ENCODE peak calls at places on chromosomes 3 and 15, in ten cellular contexts. K is Panc1, Z is transverse colon, W is vagina, J is upper lobe of left lung, M is breast epithelium, Q is sigmoid colon, R is endothelial cell of umbilical vein, T is HCT116, E is H1. Y is an unnamed sample. For H3K4me1, the result is how much of the 10 kb centered on the place peaks cover.

GRCh38 chr3:177089120-177089519 is 108.2 kb downstream of the TBL1XR1 start:
- DNase-seq in K (no peak), Z (no peak), W (no peak), J (no peak), M (no peak), Q (no peak), R (no peak), T (no peak), E (no peak), Y (no peak)

GRCh38 chr3:81602781-81603180 is 158.7 kb downstream of the GBE1 start:
- DNase-seq in K (no peak), Z (no peak), W (no peak), J (no peak), M (no peak), Q (no peak), R (no peak), T (no peak), E (no peak), Y (no peak)

GRCh38 chr3:151345854-151346253 is 16.5 kb upstream of the P2RY13 start:
- DNase-seq in K (no peak), Z (peak), W (no peak), J (no peak), M (peak), Q (no peak), R (no peak), T (no peak), E (no peak), Y (peak)

GRCh38 chr3:139319428-139320402 is 24.1 kb upstream of the MRPS22 start:
- DNase-seq in K (no peak), Z (no peak), W (no peak), J (no peak), M (no peak), Q (no peak), R (peak), T (no peak), E (peak), Y (no peak)

GRCh38 chr3:119331661-119332060 is 37.5 kb downstream of the ARHGAP31 start:
- DNase-seq in K (no peak), Z (no peak), W (no peak), J (no peak), M (no peak), Q (no peak), R (no peak), T (no peak), E (no peak), Y (no peak)

GRCh38 chr15:99438691-99439523 is 126.9 kb upstream of the MEF2A start:
- DNase-seq in K (no peak), Z (peak), W (peak), J (no peak), M (peak), Q (peak), R (peak), T (no peak), E (peak), Y (peak)

GRCh38 chr15:74937226-74937601 is 659 bp downstream of the COX5A start:
- DNase-seq in K (no peak), Z (no peak), W (no peak), J (no peak), M (no peak), Q (no peak), R (peak), T (no peak), E (no peak), Y (no peak)

GRCh38 chr3:65632409-65632808 is 406.3 kb downstream of the MAGI1 start:
- DNase-seq in K (no peak), Z (no peak), W (no peak), J (no peak), M (no peak), Q (no peak), R (no peak), T (no peak), E (no peak), Y (no peak)

GRCh38 chr15:56781666-56782065 is 48.4 kb upstream of the ZNF280D start:
- DNase-seq in K (no peak), Z (no peak), W (no peak), J (no peak), M (no peak), Q (no peak), R (no peak), T (no peak), E (no peak), Y (no peak)

GRCh38 chr15:55401786-55402246 is 6.3 kb downstream of the CCPG1 start:
- DNase-seq in K (no peak), Z (no peak), W (no peak), J (no peak), M (no peak), Q (no peak), R (no peak), T (no peak), E (no peak), Y (no peak)

GRCh38 chr3:56724580-56725142 is 41.6 kb upstream of the TASOR start:
- DNase-seq in K (no peak), Z (no peak), W (no peak), J (no peak), M (no peak), Q (no peak), R (no peak), T (no peak), E (no peak), Y (no peak)

GRCh38 chr15:77795446-77795845 is 162.7 kb upstream of the LINGO1 start:
- DNase-seq in K (no peak), Z (no peak), W (no peak), J (no peak), M (no peak), Q (no peak), R (no peak), T (no peak), E (no peak), Y (no peak)

GRCh38 chr3:147962408-147963164 is 553.4 kb downstream of the ZIC1 start:
- DNase-seq in K (no peak), Z (no peak), W (no peak), J (no peak), M (no peak), Q (no peak), R (no peak), T (no peak), E (no peak), Y (no peak)

GRCh38 chr15:57527382-57528091 is 64.2 kb upstream of the MYZAP start:
- DNase-seq in K (peak), Z (no peak), W (no peak), J (no peak), M (no peak), Q (peak), R (peak), T (peak), E (peak), Y (peak)

GRCh38 chr3:98900265-98901031 is 1.0 kb downstream of the DCBLD2 start:
- DNase-seq in K (no peak), Z (no peak), W (no peak), J (no peak), M (no peak), Q (no peak), R (peak), T (no peak), E (no peak), Y (no peak)

GRCh38 chr3:188595890-188596376 is 442.0 kb downstream of the LPP start:
- DNase-seq in K (no peak), Z (no peak), W (no peak), J (no peak), M (no peak), Q (no peak), R (no peak), T (no peak), E (no peak), Y (no peak)

GRCh38 chr3:40120816-40121215 is 188.7 kb upstream of the EIF1B start:
- DNase-seq in K (no peak), Z (no peak), W (no peak), J (no peak), M (no peak), Q (no peak), R (no peak), T (no peak), E (no peak), Y (no peak)

GRCh38 chr3:114409291-114409690 is 115.5 kb downstream of the TIGIT start:
- DNase-seq in K (no peak), Z (no peak), W (no peak), J (no peak), M (no peak), Q (no peak), R (no peak), T (no peak), E (no peak), Y (no peak)

GRCh38 chr15:48855501-48856440 is 22.2 kb upstream of the EID1 start:
- DNase-seq in K (no peak), Z (peak), W (no peak), J (no peak), M (no peak), Q (no peak), R (peak), T (peak), E (no peak), Y (no peak)

GRCh38 chr15:75672646-75673425 is 25.1 kb downstream of the SNX33 start:
- DNase-seq in K (no peak), Z (no peak), W (no peak), J (no peak), M (no peak), Q (peak), R (peak), T (no peak), E (no peak), Y (no peak)

GRCh38 chr3:72657666-72658065 is 190.6 kb downstream of the SHQ1 start:
- DNase-seq in K (no peak), Z (no peak), W (no peak), J (peak), M (no peak), Q (no peak), R (no peak), T (no peak), E (no peak), Y (no peak)

GRCh38 chr3:123503200-123503599 is 54.3 kb upstream of the ADCY5 start:
- DNase-seq in K (no peak), Z (no peak), W (no peak), J (no peak), M (no peak), Q (no peak), R (no peak), T (no peak), E (no peak), Y (no peak)

GRCh38 chr3:11244131-11244677 is 28.0 kb upstream of the ATG7 start:
- DNase-seq in K (no peak), Z (no peak), W (no peak), J (no peak), M (no peak), Q (no peak), R (peak), T (no peak), E (no peak), Y (no peak)

GRCh38 chr3:39812537-39812936 is 3.1 kb downstream of the MYRIP start:
- DNase-seq in K (no peak), Z (peak), W (no peak), J (no peak), M (no peak), Q (no peak), R (peak), T (no peak), E (no peak), Y (no peak)

GRCh38 chr3:162295323-162295983 is 798.8 kb downstream of the OTOL1 start:
- DNase-seq in K (peak), Z (no peak), W (no peak), J (no peak), M (no peak), Q (no peak), R (no peak), T (peak), E (no peak), Y (no peak)

GRCh38 chr3:14311722-14312121 is 90.7 kb upstream of the SLC6A6 start:
- DNase-seq in K (no peak), Z (no peak), W (no peak), J (no peak), M (no peak), Q (no peak), R (no peak), T (no peak), E (no peak), Y (no peak)

GRCh38 chr3:105857963-105858362 is 10.8 kb downstream of the CBLB start:
- DNase-seq in K (no peak), Z (no peak), W (no peak), J (no peak), M (no peak), Q (no peak), R (no peak), T (no peak), E (no peak), Y (no peak)
- H3K4me1 ChIP-seq in K (under half), Z (under half), W (half or more), J (under half), M (under half), Q (under half), R (under half), T (under half), E (under half), Y (under half)

GRCh38 chr15:70092462-70092850 is 5.3 kb downstream of the TLE3 start:
- DNase-seq in K (no peak), Z (no peak), W (no peak), J (no peak), M (no peak), Q (no peak), R (no peak), T (no peak), E (no peak), Y (no peak)
- H3K4me3 ChIP-seq in K (peak), Z (no peak), W (peak), J (no peak), M (no peak), Q (no peak), R (no peak), T (no peak), E (no peak), Y (peak)

GRCh38 chr3:29374255-29374654 is 93.4 kb downstream of the RBMS3 start:
- DNase-seq in K (no peak), Z (no peak), W (no peak), J (no peak), M (no peak), Q (no peak), R (no peak), T (no peak), E (no peak), Y (no peak)

GRCh38 chr3:29370451-29371420 is 89.9 kb downstream of the RBMS3 start:
- DNase-seq in K (no peak), Z (no peak), W (no peak), J (no peak), M (no peak), Q (no peak), R (no peak), T (no peak), E (no peak), Y (no peak)

GRCh38 chr3:29379097-29379496 is 98.2 kb downstream of the RBMS3 start:
- DNase-seq in K (no peak), Z (no peak), W (no peak), J (no peak), M (no peak), Q (no peak), R (no peak), T (no peak), E (no peak), Y (no peak)

GRCh38 chr3:29370021-29370420 is 89.2 kb downstream of the RBMS3 start:
- DNase-seq in K (no peak), Z (no peak), W (no peak), J (no peak), M (no peak), Q (no peak), R (no peak), T (no peak), E (no peak), Y (no peak)

GRCh38 chr3:29373016-29373690 is 92.3 kb downstream of the RBMS3 start:
- DNase-seq in K (no peak), Z (no peak), W (no peak), J (no peak), M (no peak), Q (no peak), R (peak), T (no peak), E (no peak), Y (no peak)
- TF ChIP-seq POLR2AphosphoS5 in K (no peak), Z (no peak), W (no peak), J (no peak), M (no peak), Q (no peak), R (peak), T (no peak), E (no peak), Y (no peak)

GRCh38 chr3:186788482-186789370 is 5.3 kb downstream of the EIF4A2 start:
- DNase-seq in K (no peak), Z (no peak), W (no peak), J (no peak), M (no peak), Q (no peak), R (no peak), T (no peak), E (no peak), Y (no peak)
- H3K4me1 ChIP-seq in K (under half), Z (under half), W (under half), J (under half), M (under half), Q (under half), R (under half), T (under half), E (under half), Y (under half)

DNA sequence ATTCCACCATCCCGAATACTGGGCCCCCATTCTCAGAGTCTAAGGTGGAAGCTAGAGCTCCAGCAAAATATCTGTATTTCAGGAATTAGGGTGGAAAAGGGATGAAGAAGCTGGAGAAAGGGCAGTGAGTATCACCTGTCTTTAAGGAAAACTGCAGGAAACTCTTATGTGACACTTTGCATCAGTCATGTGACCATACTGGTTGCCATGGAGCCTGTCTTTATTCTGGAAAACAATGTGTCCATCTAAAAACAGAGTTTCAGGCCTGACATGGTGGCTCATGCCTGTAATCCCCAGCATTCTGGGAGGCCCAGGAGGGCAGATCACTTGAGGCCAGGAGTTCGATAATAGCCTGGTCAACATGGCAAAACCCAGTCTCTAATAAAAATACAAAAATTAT is 52.9 kb upstream of the FSIP1 start:
- DNase-seq in K (no peak), Z (no peak), W (no peak), J (no peak), M (no peak), Q (no peak), R (no peak), T (no peak), E (no peak), Y (no peak)
- H3K4me3 ChIP-seq in K (no peak), Z (no peak), W (no peak), J (no peak), M (no peak), Q (no peak), R (no peak), T (no peak), E (no peak), Y (no peak)

GRCh38 chr3:87997966-87998365 is 60.8 kb downstream of the CGGBP1 start:
- DNase-seq in K (no peak), Z (no peak), W (no peak), J (no peak), M (no peak), Q (no peak), R (no peak), T (no peak), E (no peak), Y (no peak)
- TF ChIP-seq POLR2AphosphoS5 in K (no peak), Z (no peak), W (no peak), J (no peak), M (no peak), Q (no peak), R (no peak), T (no peak), E (no peak), Y (no peak)